ENCODE peak calls at places on chromosome 13, in seven cellular contexts. A is cardiac fibroblast; Z is memory B cell; E is stimulated activated CD4-positive, alpha-beta T cell treated with anti-CD3 and anti-CD28 coated beads, Interleukin-2, amount 100 ng/mL, for 48 hours; C is Ammon's horn; S is anterior cingulate cortex; N is DMS79. P is an unnamed sample.

GRCh38 chr13:111974065-111974640 is 92.8 kb upstream of the SOX1 start:
- DNase-seq in A (no peak), Z (no peak), E (no peak), C (peak), S (no peak), N (no peak), P (no peak)

GRCh38 chr13:95497307-95497943 is 55.1 kb upstream of the CLDN10 start:
- DNase-seq in A (no peak), Z (no peak), E (no peak), C (peak), S (peak), N (no peak), P (no peak)

GRCh38 chr13:39451860-39452301 is 151.1 kb downstream of the LHFPL6 start:
- DNase-seq in A (peak), Z (peak), E (no peak), C (no peak), S (no peak), N (no peak), P (no peak)

GRCh38 chr13:49063526-49063925 is 87.8 kb downstream of the FNDC3A start:
- DNase-seq in A (peak), Z (no peak), E (no peak), C (no peak), S (no peak), N (no peak), P (no peak)

GRCh38 chr13:110850840-110851239 is 64.0 kb downstream of the ANKRD10 start:
- DNase-seq in A (no peak), Z (no peak), E (no peak), C (no peak), S (no peak), N (no peak), P (no peak)

GRCh38 chr13:80083516-80084085 is 257.3 kb downstream of the SPRY2 start:
- DNase-seq in A (peak), Z (no peak), E (no peak), C (peak), S (no peak), N (no peak), P (no peak)

GRCh38 chr13:28321751-28322150 is 173.2 kb downstream of the FLT1 start:
- DNase-seq in A (no peak), Z (no peak), E (no peak), C (no peak), S (no peak), N (no peak), P (no peak)

GRCh38 chr13:94382960-94383359 is 96.5 kb downstream of the DCT start:
- DNase-seq in A (no peak), Z (no peak), E (no peak), C (no peak), S (no peak), N (no peak), P (no peak)

GRCh38 chr13:48801255-48801654 is 147.5 kb downstream of the CYSLTR2 start:
- DNase-seq in A (no peak), Z (no peak), E (no peak), C (no peak), S (no peak), N (no peak), P (no peak)

GRCh38 chr13:49279885-49280284 is 32.2 kb downstream of the CDADC1 start:
- DNase-seq in A (no peak), Z (no peak), E (no peak), C (no peak), S (no peak), N (no peak), P (no peak)

GRCh38 chr13:19605161-19605955 is 28.1 kb upstream of the MPHOSPH8 start:
- DNase-seq in A (no peak), Z (no peak), E (no peak), C (no peak), S (no peak), N (no peak), P (no peak)

GRCh38 chr13:102035969-102036368 is 365.9 kb downstream of the FGF14 start:
- DNase-seq in A (no peak), Z (no peak), E (no peak), C (no peak), S (no peak), N (peak), P (no peak)

GRCh38 chr13:77535448-77535847 is at the start of gene SCEL:
- DNase-seq in A (no peak), Z (no peak), E (no peak), C (no peak), S (no peak), N (no peak), P (no peak)

GRCh38 chr13:23621316-23621645 is 51.1 kb downstream of the TNFRSF19 start:
- DNase-seq in A (peak), Z (no peak), E (no peak), C (no peak), S (no peak), N (no peak), P (peak)

GRCh38 chr13:112623051-112623711 is 35.2 kb upstream of the TUBGCP3 start:
- DNase-seq in A (no peak), Z (no peak), E (no peak), C (no peak), S (no peak), N (no peak), P (no peak)

GRCh38 chr13:60274664-60275063 is 110.9 kb upstream of the DIAPH3 start:
- DNase-seq in A (no peak), Z (no peak), E (no peak), C (no peak), S (no peak), N (no peak), P (no peak)

GRCh38 chr13:52782486-52783448 is 43.1 kb upstream of the CNMD start:
- DNase-seq in A (no peak), Z (no peak), E (no peak), C (no peak), S (peak), N (no peak), P (no peak)

GRCh38 chr13:49411353-49411752 is 32.5 kb downstream of the CAB39L start:
- DNase-seq in A (no peak), Z (no peak), E (no peak), C (no peak), S (no peak), N (no peak), P (no peak)

GRCh38 chr13:66992183-66992582 is 238.0 kb downstream of the PCDH9 start:
- DNase-seq in A (peak), Z (no peak), E (no peak), C (peak), S (peak), N (no peak), P (no peak)

GRCh38 chr13:46317120-46317519 is 69.9 kb downstream of the RUBCNL start:
- DNase-seq in A (peak), Z (no peak), E (no peak), C (no peak), S (no peak), N (no peak), P (no peak)

GRCh38 chr13:28273919-28274318 is 135.6 kb downstream of the PAN3 start:
- DNase-seq in A (peak), Z (no peak), E (no peak), C (no peak), S (no peak), N (no peak), P (no peak)

P was measured in A549.